ENCODE peak calls at places on chromosomes 3 and 15, in six cellular contexts. H is fibroblast of villous mesenchyme, D is A549, N is cardiac fibroblast, Z is H1, W is AG04450. X is an unnamed sample.

GRCh38 chr3:1092061-1092460 is 763 bp upstream of the CNTN6 start:
- DNase-seq in N (no peak), Z (no peak), W (no peak), D (no peak), H (no peak), X (no peak)

GRCh38 chr3:101084404-101084803 is 91.2 kb upstream of the ABI3BP start:
- DNase-seq in Z (no peak), D (no peak), W (no peak), N (no peak), H (no peak), X (no peak)

GRCh38 chr15:85494035-85494793 is 113.8 kb downstream of the AKAP13 start:
- DNase-seq in H (peak), Z (no peak), W (no peak), N (peak), D (peak), X (no peak)

GRCh38 chr3:34421762-34422161 is 623.3 kb downstream of the PDCD6IP start:
- DNase-seq in N (no peak), D (no peak), Z (no peak), W (no peak), H (no peak), X (no peak)

GRCh38 chr3:48535578-48535977 is 21.0 kb downstream of the PFKFB4 start:
- DNase-seq in H (no peak), Z (no peak), N (no peak), W (no peak), D (no peak), X (no peak)

GRCh38 chr15:96181873-96182301 is 148.6 kb upstream of the NR2F2 start:
- DNase-seq in D (no peak), Z (no peak), H (peak), W (peak), N (peak), X (no peak)

GRCh38 chr3:194075088-194075615 is 60.8 kb upstream of the HES1 start:
- DNase-seq in H (no peak), D (no peak), W (no peak), Z (no peak), N (no peak), X (no peak)

GRCh38 chr15:46354443-46354842 is 719.6 kb downstream of the SQOR start:
- DNase-seq in Z (no peak), D (no peak), N (no peak), W (no peak), H (no peak), X (no peak)

GRCh38 chr3:69838217-69838616 is 99.0 kb downstream of the MITF start:
- DNase-seq in H (peak), N (peak), Z (no peak), D (no peak), W (peak), X (no peak)

GRCh38 chr3:146969356-146969755 is 364.2 kb upstream of the PLSCR5 start:
- DNase-seq in H (peak), N (peak), Z (no peak), W (no peak), D (no peak), X (no peak)

GRCh38 chr15:29840928-29841327 is 18.7 kb upstream of the TJP1 start:
- DNase-seq in D (no peak), H (no peak), N (no peak), Z (no peak), W (no peak), X (no peak)

GRCh38 chr3:71724584-71725278 is 471 bp downstream of the EIF4E3 start:
- DNase-seq in H (peak), Z (peak), N (no peak), D (peak), W (no peak), X (no peak)

GRCh38 chr3:194333212-194333980 is 17.7 kb downstream of the CPN2 start:
- DNase-seq in D (peak), W (no peak), N (peak), H (peak), Z (peak), X (peak)

GRCh38 chr3:48445277-48445882 is 1.2 kb upstream of the ATRIP start:
- DNase-seq in Z (no peak), H (no peak), N (no peak), D (no peak), W (no peak), X (no peak)

GRCh38 chr3:104102386-104102785 is 1264.3 kb upstream of the ALCAM start:
- DNase-seq in H (peak), Z (peak), W (peak), N (peak), D (peak), X (peak)

GRCh38 chr3:32175607-32176197 is 62.8 kb upstream of the CMTM8 start:
- DNase-seq in D (peak), Z (peak), N (peak), H (peak), W (peak), X (peak)

GRCh38 chr3:67037615-67038014 is 39.5 kb downstream of the KBTBD8 start:
- DNase-seq in N (peak), Z (no peak), D (no peak), W (no peak), H (peak), X (no peak)

GRCh38 chr15:58760385-58761009 is 10.6 kb upstream of the MINDY2 start:
- DNase-seq in D (no peak), W (no peak), N (no peak), H (no peak), Z (no peak), X (no peak)

GRCh38 chr3:141561426-141562034 is 74.7 kb downstream of the RASA2 start:
- DNase-seq in D (no peak), N (peak), H (peak), Z (no peak), W (peak), X (peak)

GRCh38 chr3:36741285-36741684 is 23.1 kb downstream of the DCLK3 start:
- DNase-seq in D (no peak), H (no peak), Z (no peak), N (no peak), W (no peak), X (peak)

GRCh38 chr3:32224047-32224446 is 14.4 kb upstream of the CMTM8 start:
- DNase-seq in N (no peak), Z (no peak), W (no peak), H (no peak), D (no peak), X (no peak)

GRCh38 chr3:133792171-133792763 is 13.3 kb upstream of the SRPRB start:
- DNase-seq in Z (no peak), N (peak), W (no peak), H (peak), D (no peak), X (no peak)

GRCh38 chr15:101326462-101327146 is 31.6 kb upstream of the SNRPA1 start:
- DNase-seq in H (no peak), D (no peak), N (no peak), W (no peak), Z (no peak), X (peak)

GRCh38 chr15:32014953-32015352 is 15.4 kb upstream of the CHRNA7 start:
- DNase-seq in Z (no peak), W (no peak), H (no peak), N (no peak), D (no peak), X (no peak)

GRCh38 chr3:73409405-73409804 is 215.3 kb downstream of the PDZRN3 start:
- DNase-seq in N (peak), D (no peak), H (peak), W (no peak), Z (no peak), X (no peak)

GRCh38 chr3:144756704-144757440 is 785.2 kb downstream of the DIPK2A start:
- DNase-seq in D (no peak), H (no peak), N (no peak), Z (no peak), W (no peak), X (no peak)

GRCh38 chr15:87858651-87859050 is 397.9 kb downstream of the NTRK3 start:
- DNase-seq in H (no peak), N (no peak), Z (no peak), D (no peak), W (no peak), X (no peak)

GRCh38 chr3:123755085-123755484 is 129.0 kb downstream of the MYLK start:
- DNase-seq in H (no peak), W (no peak), D (peak), N (no peak), Z (peak), X (no peak)

DNA sequence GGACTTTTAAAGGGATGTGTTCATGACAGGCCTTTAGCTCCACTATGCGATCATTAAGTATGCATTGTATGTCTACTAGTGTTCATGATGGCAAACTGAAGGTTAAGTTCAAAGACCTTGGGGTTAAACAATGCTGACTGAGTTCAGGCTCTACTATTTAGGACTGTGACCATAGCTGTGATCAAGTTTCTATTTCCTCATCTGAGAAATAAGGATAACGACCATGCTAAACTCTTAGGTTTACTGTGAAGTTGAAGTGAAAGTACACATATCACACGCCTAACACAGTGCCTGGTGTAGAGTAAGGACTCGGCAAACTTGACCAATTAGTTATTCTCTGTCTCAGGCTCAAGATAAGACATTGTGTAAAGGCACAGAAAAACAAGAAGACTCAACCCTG is 243.2 kb downstream of the MBNL1 start:
- DNase-seq in D (no peak), W (no peak), H (no peak), N (no peak), Z (no peak), X (no peak)
- H3K4me3 ChIP-seq in D (no peak), W (no peak), H (no peak), N (no peak), Z (no peak), X (no peak)

GRCh38 chr3:112403101-112403500 is 70.1 kb downstream of the CD200 start:
- DNase-seq in W (no peak), N (no peak), D (no peak), H (no peak), Z (no peak), X (no peak)
- H3K4me3 ChIP-seq in W (no peak), N (no peak), D (no peak), H (no peak), Z (no peak), X (no peak)

GRCh38 chr3:170584585-170585007 is 1.3 kb downstream of the SLC7A14 start:
- DNase-seq in D (peak), W (peak), N (peak), H (peak), Z (peak), X (peak)

GRCh38 chr3:170585008-170585936 is 603 bp downstream of the SLC7A14 start:
- DNase-seq in H (no peak), D (no peak), W (no peak), Z (peak), N (no peak), X (peak)

GRCh38 chr3:170589113-170589512 is 3.2 kb upstream of the SLC7A14 start:
- DNase-seq in N (no peak), Z (no peak), D (no peak), H (no peak), W (no peak), X (no peak)

GRCh38 chr3:170585937-170586310 is at the start of gene SLC7A14:
- DNase-seq in H (no peak), Z (peak), D (no peak), N (no peak), W (no peak), X (peak)
- H3K4me3 ChIP-seq in H (peak), Z (peak), D (no peak), N (peak), W (peak), X (peak)

DNA sequence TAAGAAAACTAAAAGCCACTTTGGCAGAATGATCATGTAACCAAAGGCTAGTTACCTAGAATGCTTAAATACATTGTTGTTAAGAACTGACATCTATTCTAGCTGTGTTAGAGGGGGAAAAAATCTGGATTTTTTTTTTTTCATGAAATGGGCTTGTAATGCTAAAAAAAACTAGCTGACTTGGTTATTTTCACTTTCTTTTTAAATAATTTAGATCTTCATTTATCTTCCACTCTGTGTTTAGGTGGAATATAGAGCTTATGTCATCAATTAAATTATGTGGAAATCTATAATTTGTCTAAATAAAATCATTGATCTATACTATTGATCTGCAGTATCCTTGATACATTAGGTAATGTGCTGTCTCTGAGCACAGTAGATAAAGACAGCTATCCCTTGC is 217.4 kb downstream of the TCF12 start:
- DNase-seq in W (no peak), Z (no peak), D (no peak), H (no peak), N (no peak), X (no peak)
- H3K4me3 ChIP-seq in W (no peak), Z (no peak), D (no peak), H (no peak), N (no peak), X (no peak)

GRCh38 chr3:12287727-12288465 is 974 bp upstream of the PPARG start:
- DNase-seq in W (no peak), D (no peak), N (peak), Z (peak), H (peak), X (peak)
- H3K4me3 ChIP-seq in W (peak), D (peak), N (peak), Z (peak), H (peak), X (peak)